ENCODE peak calls at places on chromosomes 6 and 20, in four cellular contexts. One of them, this sample, is unnamed.

GRCh38 chr6:104682722-104683643 is 176.7 kb downstream of the HACE1 start:
- DNase-seq in endothelial cell of umbilical vein: peak
- DNase-seq in fibroblast of pulmonary artery: peak
- DNase-seq in GM06990: peak
- DNase-seq in this sample: no peak

GRCh38 chr6:93677297-93677965 is 258.1 kb upstream of the EPHA7 start:
- DNase-seq in fibroblast of pulmonary artery: peak
- DNase-seq in endothelial cell of umbilical vein: peak
- DNase-seq in GM06990: no peak
- DNase-seq in this sample: no peak

GRCh38 chr6:42135722-42136121 is 6.7 kb downstream of the C6orf132 start:
- DNase-seq in fibroblast of pulmonary artery: no peak
- DNase-seq in endothelial cell of umbilical vein: no peak
- DNase-seq in GM06990: no peak
- DNase-seq in this sample: no peak

GRCh38 chr6:111852704-111853103 is 20.5 kb downstream of the FYN start:
- DNase-seq in GM06990: no peak
- DNase-seq in fibroblast of pulmonary artery: peak
- DNase-seq in endothelial cell of umbilical vein: no peak
- DNase-seq in this sample: no peak

GRCh38 chr6:41288025-41288777 is 1.7 kb upstream of the TREM1 start:
- DNase-seq in fibroblast of pulmonary artery: peak
- DNase-seq in GM06990: no peak
- DNase-seq in endothelial cell of umbilical vein: no peak
- DNase-seq in this sample: no peak

GRCh38 chr20:61764471-61765020 is 301.1 kb downstream of the TAF4 start:
- DNase-seq in GM06990: no peak
- DNase-seq in endothelial cell of umbilical vein: no peak
- DNase-seq in fibroblast of pulmonary artery: no peak
- DNase-seq in this sample: no peak

GRCh38 chr6:122429328-122429727 is 29.9 kb downstream of the HSF2 start:
- DNase-seq in endothelial cell of umbilical vein: no peak
- DNase-seq in GM06990: no peak
- DNase-seq in fibroblast of pulmonary artery: peak
- DNase-seq in this sample: no peak

GRCh38 chr6:121515615-121516265 is 80.3 kb downstream of the GJA1 start:
- DNase-seq in fibroblast of pulmonary artery: peak
- DNase-seq in endothelial cell of umbilical vein: peak
- DNase-seq in GM06990: no peak
- DNase-seq in this sample: no peak

GRCh38 chr6:10587694-10588392 is 66.7 kb downstream of the GCNT2 start:
- DNase-seq in GM06990: no peak
- DNase-seq in endothelial cell of umbilical vein: no peak
- DNase-seq in fibroblast of pulmonary artery: no peak
- DNase-seq in this sample: no peak

GRCh38 chr6:122610690-122611455 is 668 bp downstream of the PKIB start:
- DNase-seq in GM06990: peak
- DNase-seq in fibroblast of pulmonary artery: peak
- DNase-seq in endothelial cell of umbilical vein: peak
- DNase-seq in this sample: no peak

GRCh38 chr6:37182736-37183590 is 13.0 kb downstream of the PIM1 start:
- DNase-seq in fibroblast of pulmonary artery: peak
- DNase-seq in endothelial cell of umbilical vein: no peak
- DNase-seq in GM06990: peak
- DNase-seq in this sample: no peak

GRCh38 chr6:155483858-155484257 is 28.2 kb upstream of the NOX3 start:
- DNase-seq in endothelial cell of umbilical vein: no peak
- DNase-seq in fibroblast of pulmonary artery: peak
- DNase-seq in GM06990: no peak
- DNase-seq in this sample: no peak

DNA sequence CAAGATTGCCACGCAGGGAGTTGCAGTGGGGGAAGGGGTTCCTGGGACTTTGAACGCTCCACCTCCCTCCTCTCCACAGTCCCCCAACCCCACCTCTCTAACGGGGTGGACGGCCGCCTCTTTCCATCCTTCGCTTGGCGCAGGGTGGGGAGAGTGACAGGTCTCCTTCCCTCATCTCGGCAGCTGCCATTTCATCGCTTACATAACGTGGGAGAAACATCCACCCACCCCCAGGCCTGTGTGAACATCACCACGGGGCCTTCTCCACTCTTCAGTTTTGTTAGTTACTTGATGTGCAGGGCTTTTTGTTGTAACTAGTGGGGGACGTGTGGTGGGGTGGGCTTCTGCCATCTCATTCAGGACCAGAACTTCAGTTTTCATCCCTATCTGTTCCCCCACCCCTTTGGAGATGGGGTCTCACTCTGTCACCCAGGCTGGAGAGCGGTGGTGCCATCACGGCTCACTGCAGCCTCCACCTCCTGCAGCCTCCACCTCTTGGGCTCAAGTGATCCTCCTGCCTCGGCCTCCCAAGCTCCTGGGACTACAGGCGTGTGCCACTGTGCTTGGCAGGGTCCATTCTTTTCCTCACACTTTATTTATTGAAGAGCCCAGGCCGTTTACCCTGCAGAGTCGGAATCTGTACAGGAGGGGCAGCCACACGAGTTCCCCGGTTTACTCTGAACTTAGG is 17.7 kb downstream of the RTEL1 start:
- DNase-seq in fibroblast of pulmonary artery: no peak
- DNase-seq in endothelial cell of umbilical vein: no peak
- DNase-seq in GM06990: no peak
- DNase-seq in this sample: no peak
- TF ChIP-seq CTCF in fibroblast of pulmonary artery: no peak
- TF ChIP-seq CTCF in endothelial cell of umbilical vein: no peak
- TF ChIP-seq CTCF in GM06990: no peak
- TF ChIP-seq CTCF in this sample: no peak

DNA sequence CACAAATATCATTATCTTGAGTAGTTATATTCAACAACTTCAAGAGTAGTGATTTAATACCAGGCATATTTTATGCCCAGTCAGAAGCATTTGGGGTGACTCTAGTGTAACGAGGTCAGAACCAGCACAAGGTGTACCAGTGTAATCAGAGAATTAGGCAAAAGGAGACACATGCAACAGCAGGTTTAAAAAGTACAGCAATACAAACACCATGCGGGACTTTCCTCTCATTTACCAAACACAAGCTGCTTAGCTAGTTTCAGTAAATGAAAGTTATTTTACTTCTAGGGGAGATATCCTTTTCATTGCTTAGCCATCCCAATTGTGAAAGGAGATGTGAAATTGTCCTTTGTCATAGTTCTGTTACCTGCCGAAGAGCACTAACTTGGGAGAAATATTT is 831 bp downstream of the FILIP1 start:
- DNase-seq in endothelial cell of umbilical vein: no peak
- DNase-seq in fibroblast of pulmonary artery: no peak
- DNase-seq in GM06990: peak
- DNase-seq in this sample: no peak
- H3K4me3 ChIP-seq in endothelial cell of umbilical vein: no peak
- H3K4me3 ChIP-seq in fibroblast of pulmonary artery: peak
- H3K4me3 ChIP-seq in GM06990: no peak
- H3K4me3 ChIP-seq in this sample: no peak

DNA sequence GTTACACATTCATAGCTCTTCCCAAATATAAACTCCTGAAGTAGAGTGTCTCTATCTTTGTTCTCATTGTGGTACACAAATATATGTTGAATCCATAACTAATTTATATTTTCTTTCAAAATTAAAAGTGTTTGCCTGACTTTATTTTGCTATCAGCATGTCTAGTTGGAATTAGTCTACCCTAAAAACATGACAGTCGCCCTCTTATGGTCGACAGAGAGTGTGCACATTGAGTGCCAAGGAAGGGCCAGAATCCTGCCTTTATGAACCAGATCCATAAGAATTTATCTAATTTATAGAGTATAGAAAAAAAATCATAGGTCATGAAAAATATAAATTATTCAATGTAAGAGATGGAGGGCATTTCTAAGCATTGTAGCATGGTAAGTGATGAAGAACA is 12.3 kb upstream of the DEFB112 start:
- DNase-seq in endothelial cell of umbilical vein: no peak
- DNase-seq in GM06990: no peak
- DNase-seq in fibroblast of pulmonary artery: no peak
- DNase-seq in this sample: no peak
- TF ChIP-seq CTCF in endothelial cell of umbilical vein: no peak
- TF ChIP-seq CTCF in GM06990: peak
- TF ChIP-seq CTCF in fibroblast of pulmonary artery: no peak
- TF ChIP-seq CTCF in this sample: no peak

DNA sequence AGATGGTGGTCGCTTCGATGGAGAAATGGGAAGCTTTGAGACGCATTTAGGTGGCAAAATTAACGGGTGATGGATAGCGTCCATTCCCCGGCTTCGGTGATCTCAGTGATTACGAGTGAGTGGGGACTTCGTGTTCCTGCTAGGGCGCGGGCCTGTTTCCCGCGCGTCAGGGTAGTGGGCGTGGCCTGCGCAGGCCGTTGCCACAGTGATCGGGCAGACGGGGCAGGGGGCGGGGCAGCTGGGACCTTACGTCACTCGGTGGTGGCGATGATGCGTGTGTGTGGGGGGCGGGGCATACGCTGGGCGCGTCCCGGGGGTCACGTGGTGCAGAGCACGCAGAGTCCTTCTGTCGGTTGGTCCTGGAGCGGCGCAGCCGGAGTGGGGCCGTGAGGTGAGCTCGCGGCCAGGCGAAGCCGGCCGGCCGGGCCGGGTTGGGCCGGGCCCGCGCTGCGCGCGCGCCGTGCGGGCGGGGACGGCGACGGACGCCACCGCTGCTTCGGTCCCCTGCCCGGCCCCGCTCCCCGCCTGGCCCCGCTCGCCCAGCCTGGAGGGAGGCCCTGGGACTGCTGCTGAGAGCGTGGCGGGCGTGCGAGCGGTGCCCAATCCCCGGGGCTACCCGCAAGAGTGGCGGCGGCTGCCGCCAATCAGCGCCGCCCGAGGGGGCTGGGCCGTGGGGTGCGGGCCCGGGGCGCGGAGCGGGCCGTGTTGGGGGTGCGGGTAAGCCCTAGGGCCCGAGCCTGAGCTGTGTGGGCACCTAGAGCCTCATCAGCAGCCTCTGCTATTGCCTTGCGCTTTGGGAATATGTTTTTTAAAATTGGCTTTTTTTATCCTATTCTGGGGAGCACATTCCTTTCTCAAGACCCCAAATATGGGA is at the start of gene PHF20:
- DNase-seq in fibroblast of pulmonary artery: peak
- DNase-seq in GM06990: peak
- DNase-seq in endothelial cell of umbilical vein: peak
- DNase-seq in this sample: peak
- H3K4me3 ChIP-seq in fibroblast of pulmonary artery: peak
- H3K4me3 ChIP-seq in GM06990: peak
- H3K4me3 ChIP-seq in endothelial cell of umbilical vein: peak
- H3K4me3 ChIP-seq in this sample: peak

GRCh38 chr6:167720456-167721285 is 106.0 kb upstream of the AFDN start:
- DNase-seq in fibroblast of pulmonary artery: no peak
- DNase-seq in endothelial cell of umbilical vein: no peak
- DNase-seq in GM06990: no peak
- DNase-seq in this sample: no peak
- TF ChIP-seq CTCF in fibroblast of pulmonary artery: no peak
- TF ChIP-seq CTCF in endothelial cell of umbilical vein: no peak
- TF ChIP-seq CTCF in GM06990: no peak
- TF ChIP-seq CTCF in this sample: no peak

DNA sequence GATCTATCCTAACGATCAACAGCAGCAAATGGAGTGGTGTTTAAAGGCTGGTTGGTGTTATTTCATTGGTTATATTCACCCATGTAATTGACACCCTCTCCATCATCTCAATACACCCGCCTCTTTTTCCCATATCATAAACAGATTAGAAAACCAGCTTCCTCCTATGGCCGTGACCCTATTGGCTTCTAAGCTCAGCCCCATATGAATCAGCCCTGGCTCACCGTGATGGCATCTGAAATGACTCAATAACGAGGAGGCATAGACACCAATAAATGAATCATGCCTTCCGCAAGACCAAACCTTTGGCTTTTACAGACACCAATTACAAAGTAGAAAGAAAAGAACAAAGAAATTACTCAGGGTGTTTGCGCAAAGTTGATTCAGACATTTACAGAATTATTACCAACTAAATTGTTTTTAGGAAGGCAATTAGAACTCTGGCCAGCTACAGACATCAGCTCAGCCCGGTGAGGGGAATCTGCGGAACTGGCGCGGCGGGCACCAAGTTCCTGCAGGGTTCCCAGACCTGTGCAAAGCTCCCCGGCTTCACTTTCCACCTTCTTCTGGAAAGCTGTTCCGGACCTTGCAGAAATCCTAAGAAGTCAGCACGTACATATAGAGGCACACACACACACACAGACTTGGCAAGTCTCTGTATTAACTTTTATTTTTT is 11.5 kb downstream of the PMEPA1 start:
- DNase-seq in fibroblast of pulmonary artery: peak
- DNase-seq in GM06990: no peak
- DNase-seq in endothelial cell of umbilical vein: peak
- DNase-seq in this sample: peak
- H3K4me3 ChIP-seq in fibroblast of pulmonary artery: peak
- H3K4me3 ChIP-seq in GM06990: no peak
- H3K4me3 ChIP-seq in endothelial cell of umbilical vein: peak
- H3K4me3 ChIP-seq in this sample: peak

GRCh38 chr20:20864346-20865096 is 152.1 kb upstream of the RALGAPA2 start:
- DNase-seq in endothelial cell of umbilical vein: no peak
- DNase-seq in fibroblast of pulmonary artery: no peak
- DNase-seq in GM06990: no peak
- DNase-seq in this sample: no peak
- TF ChIP-seq CTCF in endothelial cell of umbilical vein: no peak
- TF ChIP-seq CTCF in fibroblast of pulmonary artery: no peak
- TF ChIP-seq CTCF in GM06990: no peak
- TF ChIP-seq CTCF in this sample: no peak